ENCODE peak calls at places on chromosomes 13 and 19, in six cellular contexts. V, D, E, B, C and O are unnamed samples.

GRCh38 chr13:41299316-41300094 is 11.6 kb upstream of the NAA16 start:
- DNase-seq in V (no peak), D (no peak), E (no peak), B (no peak), C (no peak), O (no peak)

GRCh38 chr13:74202129-74202528 is 67.9 kb upstream of the KLF12 start:
- DNase-seq in V (no peak), D (no peak), E (no peak), B (no peak), C (no peak), O (no peak)

GRCh38 chr13:61040180-61040579 is 375.5 kb downstream of the PCDH20 start:
- DNase-seq in V (no peak), D (no peak), E (no peak), B (no peak), C (no peak), O (no peak)

GRCh38 chr19:34220472-34221063 is 33.8 kb upstream of the GARRE1 start:
- DNase-seq in V (peak), D (peak), E (no peak), B (peak), C (no peak), O (no peak)

GRCh38 chr13:47239025-47239424 is 342.2 kb upstream of the HTR2A start:
- DNase-seq in V (no peak), D (no peak), E (no peak), B (no peak), C (no peak), O (no peak)

GRCh38 chr13:50989476-50989875 is 79.9 kb downstream of the RNASEH2B start:
- DNase-seq in V (peak), D (peak), E (no peak), B (no peak), C (no peak), O (no peak)

GRCh38 chr19:12880551-12881171 is 588 bp downstream of the DNASE2 start:
- DNase-seq in V (no peak), D (no peak), E (no peak), B (no peak), C (no peak), O (no peak)

GRCh38 chr19:53463263-53463662 is 4.3 kb upstream of the ZNF813 start:
- DNase-seq in V (peak), D (peak), E (no peak), B (peak), C (no peak), O (no peak)

GRCh38 chr13:90447735-90448103 is 899.8 kb upstream of the MIR17HG start:
- DNase-seq in V (no peak), D (no peak), E (no peak), B (no peak), C (no peak), O (no peak)

GRCh38 chr19:34974631-34975030 is 10.6 kb upstream of the ZNF792 start:
- DNase-seq in V (no peak), D (no peak), E (no peak), B (no peak), C (no peak), O (no peak)

GRCh38 chr13:76016799-76017198 is 380.7 kb downstream of the LMO7 start:
- DNase-seq in V (peak), D (peak), E (peak), B (peak), C (no peak), O (no peak)

DNA sequence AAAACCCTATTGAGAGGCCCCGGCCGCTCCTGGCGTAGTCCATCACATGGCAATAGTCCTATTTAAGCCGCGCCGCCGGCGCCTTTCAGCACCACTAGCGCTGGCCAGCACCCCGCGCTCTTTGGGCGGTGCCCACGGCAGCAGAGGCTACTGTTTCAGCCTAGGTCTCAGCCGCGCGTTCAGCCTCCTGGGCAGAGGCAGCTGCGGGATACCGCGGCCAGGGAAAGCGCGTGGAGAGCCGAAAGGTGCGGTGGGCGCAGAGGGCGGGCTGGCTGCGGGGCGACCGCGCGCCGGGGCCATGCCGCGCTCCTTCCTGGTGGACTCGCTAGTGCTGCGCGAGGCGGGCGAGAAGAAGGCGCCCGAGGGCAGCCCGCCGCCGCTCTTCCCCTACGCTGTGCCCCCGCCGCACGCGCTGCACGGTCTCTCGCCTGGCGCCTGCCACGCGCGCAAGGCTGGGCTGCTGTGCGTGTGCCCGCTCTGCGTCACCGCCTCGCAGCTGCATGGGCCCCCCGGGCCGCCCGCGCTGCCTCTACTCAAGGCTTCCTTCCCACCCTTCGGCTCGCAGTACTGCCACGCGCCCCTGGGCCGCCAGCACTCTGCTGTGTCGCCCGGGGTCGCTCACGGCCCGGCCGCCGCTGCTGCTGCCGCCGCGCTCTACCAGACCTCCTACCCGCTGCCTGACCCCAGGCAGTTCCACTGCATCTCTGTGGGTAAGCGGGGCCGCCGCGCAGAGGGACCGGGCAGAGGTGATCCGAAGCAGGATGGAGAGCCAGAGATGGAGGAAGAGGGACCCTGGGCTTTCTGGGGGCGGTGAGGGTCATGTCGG is at the start of gene GSX1:
- DNase-seq in V (peak), D (no peak), E (peak), B (peak), C (no peak), O (no peak)
- TF ChIP-seq TAF1 in V (no peak), D (no peak), E (no peak), B (no peak), C (no peak), O (no peak)

GRCh38 chr19:11091343-11092153 is 2.3 kb downstream of the LDLR start:
- DNase-seq in V (peak), D (no peak), E (no peak), B (no peak), C (no peak), O (no peak)
- TF ChIP-seq POLR2AphosphoS5 in V (peak), D (no peak), E (no peak), B (peak), C (peak), O (no peak)

DNA sequence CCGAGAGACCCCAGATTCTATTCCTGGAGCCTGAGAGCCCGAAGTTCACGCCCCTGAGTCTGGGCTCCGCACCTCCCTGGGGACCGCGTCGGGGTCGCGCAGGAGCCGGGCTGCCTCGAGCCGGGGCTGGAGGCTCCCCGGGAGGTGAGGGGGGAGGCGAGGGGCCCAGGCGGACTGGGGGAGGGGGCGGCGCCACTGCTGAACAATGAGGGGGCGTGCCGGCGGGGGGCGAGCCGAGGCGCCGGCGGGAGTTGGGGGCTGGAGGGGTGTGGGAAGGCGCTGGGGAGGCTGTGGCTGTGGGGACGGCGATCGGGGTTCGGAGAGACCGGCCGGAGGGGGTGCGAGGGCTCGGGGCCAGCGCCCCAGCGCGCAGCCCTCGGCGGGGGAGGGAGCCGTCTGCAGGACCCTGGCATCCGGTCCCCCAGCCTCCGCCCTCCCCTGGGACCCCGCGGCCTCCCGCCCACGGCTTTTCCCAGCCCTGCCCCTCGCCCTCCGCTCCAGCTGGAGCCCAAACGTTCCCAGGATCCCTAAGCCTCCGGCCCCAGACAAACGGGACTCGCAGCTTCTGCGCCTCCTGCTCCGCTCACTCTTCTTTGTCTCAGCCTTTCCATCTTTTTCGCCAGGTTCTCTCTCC is 917 bp downstream of the PLEKHG2 start:
- DNase-seq in V (peak), D (peak), E (peak), B (peak), C (no peak), O (no peak)
- TF ChIP-seq TAF1 in V (no peak), D (no peak), E (no peak), B (no peak), C (no peak), O (no peak)

DNA sequence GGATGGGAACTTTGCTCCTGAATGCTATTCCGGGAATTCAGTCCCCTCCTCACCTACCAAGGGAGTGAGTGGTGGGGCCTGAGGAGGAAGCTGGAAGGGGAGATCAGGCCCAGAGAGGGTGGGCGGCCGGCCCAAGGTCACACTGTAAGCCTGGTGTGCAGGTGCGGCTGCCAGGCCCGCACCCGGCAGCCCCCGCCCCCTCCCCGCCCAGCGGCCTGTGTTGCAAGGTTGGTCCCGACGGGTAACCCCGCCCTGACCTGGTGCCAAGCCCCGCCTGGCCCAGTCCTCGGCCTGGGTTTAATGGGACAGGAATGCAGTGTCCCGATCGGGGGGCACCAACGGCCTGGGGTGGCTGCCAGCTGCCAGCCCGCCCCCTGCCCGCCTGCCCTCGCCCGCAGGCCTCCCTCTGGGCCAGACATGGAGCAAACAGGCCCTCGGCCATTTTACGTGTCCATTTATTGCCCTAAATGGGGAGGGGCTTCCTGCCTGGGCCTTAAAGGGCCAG is 5.5 kb downstream of the ZBTB7A start:
- DNase-seq in V (no peak), D (no peak), E (no peak), B (no peak), C (no peak), O (no peak)
- TF ChIP-seq POLR2AphosphoS5 in V (no peak), D (no peak), E (no peak), B (no peak), C (peak), O (no peak)

DNA sequence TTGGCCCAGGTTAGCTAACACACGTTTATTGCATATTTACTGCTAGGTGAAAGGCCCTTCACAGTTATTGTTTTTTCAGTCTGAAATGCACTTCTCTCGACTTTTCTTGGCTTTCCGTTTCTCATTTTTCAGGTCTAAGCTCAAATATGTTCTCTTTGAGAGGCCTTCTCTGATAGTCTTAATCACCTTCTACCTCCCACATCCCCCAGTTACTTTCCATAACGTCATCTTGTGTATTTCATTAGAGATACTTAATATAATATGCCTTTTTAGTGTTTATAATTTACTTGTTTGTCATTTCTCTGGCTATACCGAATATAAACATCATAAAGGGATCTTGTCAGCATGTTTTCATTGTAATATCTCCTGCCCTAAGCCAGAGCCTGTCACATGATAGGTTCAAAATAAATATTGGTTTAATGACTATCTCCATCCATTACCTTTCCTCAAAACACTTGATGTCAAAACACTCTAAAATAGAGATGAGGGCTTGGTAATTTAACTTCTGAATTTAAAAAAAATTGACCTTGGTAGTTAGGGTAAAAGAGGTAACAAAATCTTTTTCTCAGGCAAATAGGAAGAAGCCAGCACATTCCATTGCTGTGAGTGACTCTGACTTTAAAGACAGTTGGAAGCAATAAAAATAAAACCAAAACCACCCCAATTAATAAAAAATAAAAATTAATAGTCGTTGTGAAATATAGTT is 168.6 kb upstream of the RFC3 start:
- DNase-seq in V (no peak), D (no peak), E (no peak), B (no peak), C (no peak), O (no peak)
- TF ChIP-seq TAF1 in V (no peak), D (no peak), E (no peak), B (no peak), C (no peak), O (no peak)

GRCh38 chr13:107866666-107867623 is 348.4 kb downstream of the LIG4 start:
- DNase-seq in V (peak), D (peak), E (no peak), B (peak), C (no peak), O (no peak)

GRCh38 chr13:107865643-107866006 is 349.7 kb downstream of the LIG4 start:
- DNase-seq in V (peak), D (no peak), E (no peak), B (no peak), C (no peak), O (no peak)

GRCh38 chr13:107866007-107866665 is 349.2 kb downstream of the LIG4 start:
- DNase-seq in V (peak), D (peak), E (no peak), B (peak), C (no peak), O (no peak)

GRCh38 chr13:107870400-107870799 is 344.9 kb downstream of the LIG4 start:
- DNase-seq in V (no peak), D (no peak), E (no peak), B (no peak), C (no peak), O (no peak)

DNA sequence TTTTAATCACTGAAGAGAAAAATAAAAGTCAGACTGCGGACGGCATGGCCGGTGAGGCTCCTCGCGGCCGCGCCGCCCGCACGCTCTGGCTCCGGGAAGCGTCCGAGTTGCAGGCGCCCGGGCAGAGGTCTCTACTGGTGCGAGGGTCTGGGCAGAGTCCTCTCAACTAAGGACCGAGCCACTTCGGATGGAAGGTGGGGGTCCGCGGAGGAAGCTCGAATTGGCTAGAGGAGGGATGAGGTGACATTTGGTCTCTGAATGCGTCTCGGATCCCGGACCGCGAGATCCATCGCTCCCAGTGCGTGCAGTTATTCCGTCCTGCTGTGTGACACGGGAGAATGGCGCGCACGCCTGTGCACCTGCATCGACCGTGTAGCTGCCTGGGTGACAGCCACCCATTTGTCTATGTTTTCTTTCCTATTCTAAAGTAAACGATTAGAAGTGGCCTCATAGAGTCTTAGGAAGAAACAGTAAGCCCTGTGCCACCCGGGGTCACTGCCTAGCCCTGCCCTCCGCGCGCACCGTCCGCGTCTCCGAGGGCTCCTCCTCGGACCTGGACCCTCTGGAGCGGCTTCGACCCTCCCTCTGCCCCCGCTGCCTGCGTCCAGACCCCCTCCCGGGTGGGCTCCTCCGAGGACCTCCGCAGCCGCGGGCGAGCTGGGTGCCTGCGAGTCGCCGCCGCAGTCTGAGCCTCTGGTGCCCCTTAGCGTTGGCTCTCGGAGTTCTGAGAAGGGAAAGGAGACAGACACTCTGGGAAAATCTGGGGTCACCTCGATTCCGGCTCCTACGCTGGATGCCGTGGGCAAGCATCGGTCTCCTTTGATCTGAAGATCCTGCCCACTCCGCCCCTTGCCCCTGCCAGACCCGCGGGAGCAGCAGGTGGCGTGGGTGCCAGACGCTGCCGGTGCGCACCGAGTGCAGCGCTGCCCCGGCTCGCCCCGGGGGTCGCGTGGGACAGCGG is 347.4 kb downstream of the LIG4 start:
- DNase-seq in V (peak), D (peak), E (no peak), B (peak), C (no peak), O (no peak)
- TF ChIP-seq POLR2AphosphoS5 in V (no peak), D (no peak), E (no peak), B (no peak), C (no peak), O (no peak)

GRCh38 chr13:32252812-32253440 is 62.2 kb downstream of the ZAR1L start:
- DNase-seq in V (no peak), D (no peak), E (no peak), B (no peak), C (no peak), O (no peak)

GRCh38 chr13:32246468-32246867 is 68.7 kb downstream of the ZAR1L start:
- DNase-seq in V (peak), D (peak), E (peak), B (peak), C (no peak), O (peak)

GRCh38 chr13:32245555-32245954 is 69.6 kb downstream of the ZAR1L start:
- DNase-seq in V (no peak), D (no peak), E (no peak), B (no peak), C (no peak), O (no peak)

GRCh38 chr13:32247887-32248286 is 67.3 kb downstream of the ZAR1L start:
- DNase-seq in V (no peak), D (no peak), E (no peak), B (no peak), C (no peak), O (no peak)

DNA sequence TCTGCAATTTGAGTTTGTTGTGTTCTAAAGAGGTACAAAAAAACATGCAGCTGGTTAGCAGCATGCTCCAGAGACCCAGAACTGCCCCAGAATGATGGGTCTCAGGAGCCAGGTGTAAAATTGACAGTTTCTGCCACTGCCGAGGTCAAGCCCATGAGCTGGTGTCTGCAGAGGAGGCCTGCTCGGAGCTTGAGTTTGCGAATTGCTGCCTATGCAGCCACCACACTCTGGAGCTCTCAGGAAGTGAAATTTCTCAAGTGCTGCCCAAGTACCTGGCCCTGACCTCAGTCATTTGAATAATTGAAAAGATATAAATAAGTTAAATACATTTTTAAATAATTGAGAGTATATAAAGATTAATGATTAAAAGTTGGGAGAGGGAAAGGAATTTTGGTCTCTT is 66.4 kb downstream of the ZAR1L start:
- DNase-seq in V (no peak), D (no peak), E (peak), B (no peak), C (peak), O (no peak)
- TF ChIP-seq TAF1 in V (no peak), D (no peak), E (no peak), B (no peak), C (no peak), O (no peak)

DNA sequence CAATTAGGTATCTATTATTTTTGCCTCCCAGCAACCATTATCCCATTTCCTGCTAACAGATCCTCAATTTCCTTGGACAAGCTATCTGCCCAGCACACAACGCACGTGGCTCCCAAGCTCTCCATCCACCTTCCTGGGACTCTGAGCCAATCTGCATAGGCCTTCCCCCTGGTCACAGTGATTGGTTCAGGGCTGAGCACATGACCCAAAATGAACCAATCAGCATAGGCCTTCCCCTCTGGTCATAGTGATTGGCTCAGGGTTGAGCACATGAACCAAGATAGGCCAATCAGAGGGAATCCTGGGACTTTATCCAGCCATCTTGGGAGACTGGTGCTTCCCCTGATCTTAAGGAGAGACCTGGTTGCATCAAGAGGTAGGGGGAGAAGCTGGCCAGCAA is 5.8 kb downstream of the CPAMD8 start:
- DNase-seq in V (peak), D (no peak), E (no peak), B (no peak), C (no peak), O (no peak)
- TF ChIP-seq POLR2AphosphoS5 in V (no peak), D (no peak), E (no peak), B (no peak), C (no peak), O (no peak)

GRCh38 chr13:103931885-103932284 is 865.7 kb upstream of the SLC10A2 start:
- DNase-seq in V (no peak), D (no peak), E (no peak), B (no peak), C (no peak), O (no peak)

GRCh38 chr13:103931396-103931795 is 865.2 kb upstream of the SLC10A2 start:
- DNase-seq in V (no peak), D (no peak), E (no peak), B (no peak), C (no peak), O (no peak)

GRCh38 chr13:103935117-103935516 is 868.9 kb upstream of the SLC10A2 start:
- DNase-seq in V (no peak), D (no peak), E (no peak), B (no peak), C (no peak), O (no peak)
- TF ChIP-seq TAF1 in V (no peak), D (no peak), E (no peak), B (no peak), C (no peak), O (no peak)